ENCODE peak calls at places on chromosomes 3 and 15, in nine cellular contexts. One of them, this sample, is unnamed.

GRCh38 chr15:58026552-58026951 is 39.0 kb downstream of the ALDH1A2 start:
- DNase-seq in HL-60: no peak
- DNase-seq in GM12878: no peak
- DNase-seq in heart right ventricle: no peak
- DNase-seq in astrocyte of the spinal cord: no peak
- DNase-seq in dorsolateral prefrontal cortex: no peak
- DNase-seq in body of pancreas: no peak
- DNase-seq in heart left ventricle: no peak
- DNase-seq in MM.1S: no peak
- DNase-seq in this sample: no peak

GRCh38 chr3:72230774-72231379 is 445.9 kb upstream of the PROK2 start:
- DNase-seq in HL-60: no peak
- DNase-seq in GM12878: no peak
- DNase-seq in heart right ventricle: no peak
- DNase-seq in astrocyte of the spinal cord: no peak
- DNase-seq in dorsolateral prefrontal cortex: no peak
- DNase-seq in body of pancreas: no peak
- DNase-seq in heart left ventricle: no peak
- DNase-seq in MM.1S: no peak
- DNase-seq in this sample: no peak

GRCh38 chr3:122033018-122033417 is 11.0 kb upstream of the ILDR1 start:
- DNase-seq in HL-60: no peak
- DNase-seq in GM12878: no peak
- DNase-seq in heart right ventricle: no peak
- DNase-seq in astrocyte of the spinal cord: no peak
- DNase-seq in dorsolateral prefrontal cortex: no peak
- DNase-seq in body of pancreas: no peak
- DNase-seq in heart left ventricle: no peak
- DNase-seq in MM.1S: no peak
- DNase-seq in this sample: no peak

GRCh38 chr15:87896926-87897325 is 359.6 kb downstream of the NTRK3 start:
- DNase-seq in HL-60: no peak
- DNase-seq in GM12878: no peak
- DNase-seq in heart right ventricle: no peak
- DNase-seq in astrocyte of the spinal cord: no peak
- DNase-seq in dorsolateral prefrontal cortex: no peak
- DNase-seq in body of pancreas: no peak
- DNase-seq in heart left ventricle: no peak
- DNase-seq in MM.1S: no peak
- DNase-seq in this sample: no peak

GRCh38 chr3:113532698-113533533 is 561 bp downstream of the SIDT1 start:
- DNase-seq in HL-60: no peak
- DNase-seq in GM12878: no peak
- DNase-seq in heart right ventricle: peak
- DNase-seq in astrocyte of the spinal cord: peak
- DNase-seq in dorsolateral prefrontal cortex: no peak
- DNase-seq in body of pancreas: peak
- DNase-seq in heart left ventricle: no peak
- DNase-seq in MM.1S: peak
- DNase-seq in this sample: peak

GRCh38 chr3:129505341-129505740 is 23.1 kb upstream of the RHO start:
- DNase-seq in HL-60: no peak
- DNase-seq in GM12878: no peak
- DNase-seq in heart right ventricle: no peak
- DNase-seq in astrocyte of the spinal cord: no peak
- DNase-seq in dorsolateral prefrontal cortex: no peak
- DNase-seq in body of pancreas: no peak
- DNase-seq in heart left ventricle: no peak
- DNase-seq in MM.1S: no peak
- DNase-seq in this sample: no peak

GRCh38 chr3:182789371-182789770 is 3.9 kb upstream of the ATP11B start:
- DNase-seq in HL-60: peak
- DNase-seq in GM12878: no peak
- DNase-seq in heart right ventricle: no peak
- DNase-seq in astrocyte of the spinal cord: no peak
- DNase-seq in dorsolateral prefrontal cortex: no peak
- DNase-seq in body of pancreas: no peak
- DNase-seq in heart left ventricle: no peak
- DNase-seq in MM.1S: peak
- DNase-seq in this sample: no peak

GRCh38 chr3:7146529-7146928 is 285.6 kb downstream of the GRM7 start:
- DNase-seq in HL-60: no peak
- DNase-seq in GM12878: no peak
- DNase-seq in heart right ventricle: no peak
- DNase-seq in astrocyte of the spinal cord: no peak
- DNase-seq in dorsolateral prefrontal cortex: no peak
- DNase-seq in body of pancreas: no peak
- DNase-seq in heart left ventricle: no peak
- DNase-seq in MM.1S: no peak
- DNase-seq in this sample: no peak

GRCh38 chr15:85414495-85414894 is 34.1 kb downstream of the AKAP13 start:
- DNase-seq in HL-60: no peak
- DNase-seq in GM12878: no peak
- DNase-seq in heart right ventricle: no peak
- DNase-seq in astrocyte of the spinal cord: peak
- DNase-seq in dorsolateral prefrontal cortex: no peak
- DNase-seq in body of pancreas: no peak
- DNase-seq in heart left ventricle: no peak
- DNase-seq in MM.1S: peak
- DNase-seq in this sample: no peak

GRCh38 chr3:36525115-36525711 is 144.9 kb downstream of the STAC start:
- DNase-seq in HL-60: no peak
- DNase-seq in GM12878: no peak
- DNase-seq in heart right ventricle: no peak
- DNase-seq in astrocyte of the spinal cord: peak
- DNase-seq in dorsolateral prefrontal cortex: no peak
- DNase-seq in body of pancreas: no peak
- DNase-seq in heart left ventricle: no peak
- DNase-seq in MM.1S: no peak
- DNase-seq in this sample: no peak

GRCh38 chr15:52557242-52557641 is 11.6 kb downstream of the ARPP19 start:
- DNase-seq in HL-60: no peak
- DNase-seq in GM12878: no peak
- DNase-seq in heart right ventricle: no peak
- DNase-seq in astrocyte of the spinal cord: no peak
- DNase-seq in dorsolateral prefrontal cortex: no peak
- DNase-seq in body of pancreas: no peak
- DNase-seq in heart left ventricle: no peak
- DNase-seq in MM.1S: no peak
- DNase-seq in this sample: no peak

GRCh38 chr3:50662408-50662807 is 12.3 kb upstream of the DOCK3 start:
- DNase-seq in HL-60: no peak
- DNase-seq in GM12878: no peak
- DNase-seq in heart right ventricle: no peak
- DNase-seq in astrocyte of the spinal cord: no peak
- DNase-seq in dorsolateral prefrontal cortex: no peak
- DNase-seq in body of pancreas: no peak
- DNase-seq in heart left ventricle: no peak
- DNase-seq in MM.1S: no peak
- DNase-seq in this sample: no peak

GRCh38 chr3:177538064-177538742 is 340.9 kb upstream of the TBL1XR1 start:
- DNase-seq in HL-60: no peak
- DNase-seq in GM12878: no peak
- DNase-seq in heart right ventricle: peak
- DNase-seq in astrocyte of the spinal cord: peak
- DNase-seq in dorsolateral prefrontal cortex: no peak
- DNase-seq in body of pancreas: no peak
- DNase-seq in heart left ventricle: peak
- DNase-seq in MM.1S: no peak
- DNase-seq in this sample: no peak

GRCh38 chr3:194244167-194244566 is 107.0 kb downstream of the CPN2 start:
- DNase-seq in HL-60: no peak
- DNase-seq in GM12878: no peak
- DNase-seq in heart right ventricle: no peak
- DNase-seq in astrocyte of the spinal cord: no peak
- DNase-seq in dorsolateral prefrontal cortex: no peak
- DNase-seq in body of pancreas: no peak
- DNase-seq in heart left ventricle: no peak
- DNase-seq in MM.1S: no peak
- DNase-seq in this sample: no peak

GRCh38 chr15:92545996-92546395 is 109.6 kb downstream of the FAM174B start:
- DNase-seq in HL-60: no peak
- DNase-seq in GM12878: no peak
- DNase-seq in heart right ventricle: no peak
- DNase-seq in astrocyte of the spinal cord: no peak
- DNase-seq in dorsolateral prefrontal cortex: no peak
- DNase-seq in body of pancreas: no peak
- DNase-seq in heart left ventricle: no peak
- DNase-seq in MM.1S: no peak
- DNase-seq in this sample: no peak

GRCh38 chr3:125163739-125164601 is 48.6 kb downstream of the SLC12A8 start:
- DNase-seq in HL-60: peak
- DNase-seq in GM12878: no peak
- DNase-seq in heart right ventricle: no peak
- DNase-seq in astrocyte of the spinal cord: no peak
- DNase-seq in dorsolateral prefrontal cortex: no peak
- DNase-seq in body of pancreas: no peak
- DNase-seq in heart left ventricle: peak
- DNase-seq in MM.1S: no peak
- DNase-seq in this sample: no peak
- TF ChIP-seq CTCF in HL-60: no peak
- TF ChIP-seq CTCF in GM12878: peak
- TF ChIP-seq CTCF in heart right ventricle: peak
- TF ChIP-seq CTCF in astrocyte of the spinal cord: peak
- TF ChIP-seq CTCF in dorsolateral prefrontal cortex: no peak
- TF ChIP-seq CTCF in body of pancreas: no peak
- TF ChIP-seq CTCF in heart left ventricle: peak
- TF ChIP-seq CTCF in MM.1S: no peak
- TF ChIP-seq CTCF in this sample: no peak

GRCh38 chr3:15401936-15402335 is 25.4 kb downstream of the METTL6 start:
- DNase-seq in HL-60: no peak
- DNase-seq in GM12878: no peak
- DNase-seq in heart right ventricle: no peak
- DNase-seq in astrocyte of the spinal cord: no peak
- DNase-seq in dorsolateral prefrontal cortex: no peak
- DNase-seq in body of pancreas: no peak
- DNase-seq in heart left ventricle: no peak
- DNase-seq in MM.1S: no peak
- DNase-seq in this sample: no peak

GRCh38 chr3:15409239-15409638 is 18.1 kb downstream of the METTL6 start:
- DNase-seq in HL-60: no peak
- DNase-seq in GM12878: no peak
- DNase-seq in heart right ventricle: no peak
- DNase-seq in astrocyte of the spinal cord: no peak
- DNase-seq in dorsolateral prefrontal cortex: no peak
- DNase-seq in body of pancreas: no peak
- DNase-seq in heart left ventricle: no peak
- DNase-seq in MM.1S: no peak
- DNase-seq in this sample: no peak

GRCh38 chr3:15403965-15404364 is 23.4 kb downstream of the METTL6 start:
- DNase-seq in HL-60: no peak
- DNase-seq in GM12878: no peak
- DNase-seq in heart right ventricle: no peak
- DNase-seq in astrocyte of the spinal cord: no peak
- DNase-seq in dorsolateral prefrontal cortex: no peak
- DNase-seq in body of pancreas: no peak
- DNase-seq in heart left ventricle: no peak
- DNase-seq in MM.1S: no peak
- DNase-seq in this sample: no peak

GRCh38 chr3:15404767-15405166 is 22.6 kb downstream of the METTL6 start:
- DNase-seq in HL-60: peak
- DNase-seq in GM12878: no peak
- DNase-seq in heart right ventricle: no peak
- DNase-seq in astrocyte of the spinal cord: no peak
- DNase-seq in dorsolateral prefrontal cortex: no peak
- DNase-seq in body of pancreas: no peak
- DNase-seq in heart left ventricle: no peak
- DNase-seq in MM.1S: no peak
- DNase-seq in this sample: no peak

GRCh38 chr3:15405448-15406050 is 21.8 kb downstream of the METTL6 start:
- DNase-seq in HL-60: peak
- DNase-seq in GM12878: no peak
- DNase-seq in heart right ventricle: no peak
- DNase-seq in astrocyte of the spinal cord: peak
- DNase-seq in dorsolateral prefrontal cortex: no peak
- DNase-seq in body of pancreas: no peak
- DNase-seq in heart left ventricle: no peak
- DNase-seq in MM.1S: peak
- DNase-seq in this sample: no peak
- TF ChIP-seq CTCF in HL-60: peak
- TF ChIP-seq CTCF in GM12878: peak
- TF ChIP-seq CTCF in heart right ventricle: peak
- TF ChIP-seq CTCF in astrocyte of the spinal cord: peak
- TF ChIP-seq CTCF in dorsolateral prefrontal cortex: peak
- TF ChIP-seq CTCF in body of pancreas: peak
- TF ChIP-seq CTCF in heart left ventricle: peak
- TF ChIP-seq CTCF in MM.1S: peak
- TF ChIP-seq CTCF in this sample: peak

DNA sequence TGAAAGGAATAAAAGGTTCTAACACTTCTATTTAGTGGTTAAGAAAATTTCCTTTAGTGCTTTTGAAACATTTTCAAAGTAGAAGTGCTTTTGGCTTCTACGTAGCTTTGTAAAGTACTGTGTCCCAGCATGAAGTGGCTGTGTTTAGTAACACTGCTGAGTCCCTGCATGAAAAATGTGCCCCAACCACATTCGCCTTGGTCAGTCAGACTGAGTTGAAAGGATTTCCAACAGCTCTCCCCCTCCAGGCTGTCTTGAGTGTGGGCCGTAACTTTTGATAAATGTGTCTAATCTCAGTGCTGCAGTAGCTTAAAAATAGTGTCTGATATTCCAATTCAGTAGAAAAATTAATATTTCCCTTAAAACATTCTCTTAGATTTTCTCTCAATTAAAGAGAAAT is 115.0 kb downstream of the NR1D2 start:
- DNase-seq in HL-60: no peak
- DNase-seq in GM12878: no peak
- DNase-seq in heart right ventricle: no peak
- DNase-seq in astrocyte of the spinal cord: peak
- DNase-seq in dorsolateral prefrontal cortex: no peak
- DNase-seq in body of pancreas: no peak
- DNase-seq in heart left ventricle: no peak
- DNase-seq in MM.1S: no peak
- DNase-seq in this sample: no peak
- TF ChIP-seq CTCF in HL-60: no peak
- TF ChIP-seq CTCF in GM12878: no peak
- TF ChIP-seq CTCF in heart right ventricle: no peak
- TF ChIP-seq CTCF in astrocyte of the spinal cord: no peak
- TF ChIP-seq CTCF in dorsolateral prefrontal cortex: no peak
- TF ChIP-seq CTCF in body of pancreas: no peak
- TF ChIP-seq CTCF in heart left ventricle: no peak
- TF ChIP-seq CTCF in MM.1S: no peak
- TF ChIP-seq CTCF in this sample: no peak

DNA sequence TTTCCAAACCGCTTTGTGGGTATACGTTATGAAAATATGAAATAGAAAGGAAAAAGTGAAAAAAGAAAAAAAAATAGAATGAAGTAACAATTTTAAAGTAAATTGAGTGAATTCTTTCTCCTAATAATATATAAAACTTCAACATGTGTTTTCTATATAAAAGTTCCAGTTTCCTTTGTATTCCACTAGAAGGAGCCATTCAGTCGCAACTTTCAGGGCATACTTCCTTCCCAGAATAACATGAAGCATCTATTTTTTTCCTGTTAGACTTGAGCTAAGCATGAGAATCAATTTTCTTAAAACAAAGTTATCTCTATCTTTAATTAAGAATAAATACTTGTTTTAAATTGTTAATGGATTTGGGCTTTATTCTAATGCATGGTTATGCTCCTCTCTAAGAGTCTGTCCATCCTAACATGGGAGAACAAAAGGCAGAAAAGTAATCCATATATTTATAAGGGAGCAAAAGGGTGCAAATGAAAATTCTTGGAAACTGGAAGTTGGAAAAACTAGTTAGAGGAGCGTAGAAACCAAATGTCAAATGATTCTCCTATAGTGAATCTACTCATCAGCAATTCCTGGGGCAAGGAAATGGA is 16.0 kb upstream of the VGLL3 start:
- DNase-seq in HL-60: no peak
- DNase-seq in GM12878: no peak
- DNase-seq in heart right ventricle: no peak
- DNase-seq in astrocyte of the spinal cord: peak
- DNase-seq in dorsolateral prefrontal cortex: no peak
- DNase-seq in body of pancreas: no peak
- DNase-seq in heart left ventricle: no peak
- DNase-seq in MM.1S: no peak
- DNase-seq in this sample: no peak
- TF ChIP-seq CTCF in HL-60: no peak
- TF ChIP-seq CTCF in GM12878: peak
- TF ChIP-seq CTCF in heart right ventricle: no peak
- TF ChIP-seq CTCF in astrocyte of the spinal cord: peak
- TF ChIP-seq CTCF in dorsolateral prefrontal cortex: peak
- TF ChIP-seq CTCF in body of pancreas: no peak
- TF ChIP-seq CTCF in heart left ventricle: peak
- TF ChIP-seq CTCF in MM.1S: no peak
- TF ChIP-seq CTCF in this sample: peak

This sample was measured in nephron progenitor cell.